ENCODE peak calls at places on chromosome 10, in ten cellular contexts. F is astrocyte of the spinal cord; P is AG04449; Q is CD8-positive, alpha-beta T cell; G is ecto neural progenitor cell; D is stimulated activated CD4-positive, alpha-beta T cell treated with anti-CD3 and anti-CD28 coated beads, Interleukin-4, amount 100 ng/mL, for 1 hour; V is cardiac muscle cell; Z is GM04503; N is effector memory CD4-positive, alpha-beta T cell; M is GM13977. S is an unnamed sample.

GRCh38 chr10:95319239-95319638 is 28.4 kb upstream of the PDLIM1 start:
- DNase-seq in F (no peak), P (no peak), Q (no peak), G (no peak), D (no peak), V (no peak), Z (peak), N (no peak), M (no peak), S (no peak)

GRCh38 chr10:117503170-117503885 is 39.2 kb upstream of the EMX2 start:
- DNase-seq in F (no peak), P (no peak), Q (no peak), G (no peak), D (no peak), V (peak), Z (peak), N (no peak), M (no peak), S (peak)

GRCh38 chr10:70607936-70608335 is 5.4 kb upstream of the PRF1 start:
- DNase-seq in F (no peak), P (no peak), Q (no peak), G (no peak), D (no peak), V (no peak), Z (no peak), N (no peak), M (no peak), S (no peak)

GRCh38 chr10:94403823-94404228 is 1.5 kb downstream of the TBC1D12 start:
- DNase-seq in F (no peak), P (no peak), Q (no peak), G (no peak), D (no peak), V (no peak), Z (no peak), N (no peak), M (no peak), S (no peak)

GRCh38 chr10:251982-252582 is 116.8 kb downstream of the ZMYND11 start:
- DNase-seq in F (no peak), P (no peak), Q (no peak), G (no peak), D (no peak), V (no peak), Z (no peak), N (no peak), M (no peak), S (no peak)

GRCh38 chr10:131846224-131847101 is 54.3 kb upstream of the PPP2R2D start:
- DNase-seq in F (no peak), P (no peak), Q (no peak), G (peak), D (no peak), V (no peak), Z (no peak), N (no peak), M (no peak), S (peak)

GRCh38 chr10:44105643-44106042 is 279.3 kb downstream of the CXCL12 start:
- DNase-seq in F (no peak), P (no peak), Q (no peak), G (no peak), D (no peak), V (no peak), Z (no peak), N (no peak), M (no peak), S (no peak)

GRCh38 chr10:43202224-43202656 is 64.0 kb downstream of the CSGALNACT2 start:
- DNase-seq in F (no peak), P (no peak), Q (peak), G (no peak), D (peak), V (peak), Z (no peak), N (no peak), M (peak), S (peak)

GRCh38 chr10:77746313-77746712 is 108.7 kb upstream of the KCNMA1 start:
- DNase-seq in F (peak), P (no peak), Q (no peak), G (no peak), D (no peak), V (peak), Z (no peak), N (no peak), M (no peak), S (no peak)

GRCh38 chr10:118971187-118971586 is 58.3 kb upstream of the NANOS1 start:
- DNase-seq in F (no peak), P (no peak), Q (no peak), G (peak), D (no peak), V (no peak), Z (no peak), N (no peak), M (no peak), S (no peak)

GRCh38 chr10:131979821-131980270 is 1.9 kb downstream of the BNIP3 start:
- DNase-seq in F (peak), P (no peak), Q (no peak), G (peak), D (no peak), V (peak), Z (no peak), N (no peak), M (no peak), S (no peak)

GRCh38 chr10:73586583-73586984 is 4.6 kb downstream of the USP54 start:
- DNase-seq in F (peak), P (peak), Q (no peak), G (no peak), D (no peak), V (peak), Z (peak), N (no peak), M (no peak), S (no peak)

GRCh38 chr10:24930427-24930826 is 22.0 kb downstream of the PRTFDC1 start:
- DNase-seq in F (no peak), P (no peak), Q (no peak), G (no peak), D (no peak), V (no peak), Z (no peak), N (no peak), M (no peak), S (no peak)

GRCh38 chr10:12634532-12634931 is 285.2 kb downstream of the CAMK1D start:
- DNase-seq in F (no peak), P (no peak), Q (no peak), G (no peak), D (no peak), V (no peak), Z (no peak), N (no peak), M (no peak), S (no peak)

GRCh38 chr10:131708225-131708624 is 192.6 kb upstream of the PPP2R2D start:
- DNase-seq in F (no peak), P (no peak), Q (no peak), G (peak), D (no peak), V (no peak), Z (no peak), N (no peak), M (no peak), S (no peak)

GRCh38 chr10:77355844-77356243 is 281.8 kb downstream of the KCNMA1 start:
- DNase-seq in F (peak), P (peak), Q (no peak), G (no peak), D (no peak), V (peak), Z (peak), N (no peak), M (no peak), S (no peak)

GRCh38 chr10:97656777-97657176 is 16.3 kb downstream of the PI4K2A start:
- DNase-seq in F (no peak), P (no peak), Q (no peak), G (no peak), D (no peak), V (no peak), Z (no peak), N (no peak), M (no peak), S (no peak)

GRCh38 chr10:124650263-124650662 is 93.9 kb downstream of the FAM53B start:
- DNase-seq in F (no peak), P (no peak), Q (peak), G (no peak), D (no peak), V (no peak), Z (no peak), N (no peak), M (no peak), S (no peak)

GRCh38 chr10:108014902-108015177 is 850.3 kb upstream of the SORCS1 start:
- DNase-seq in F (no peak), P (no peak), Q (no peak), G (no peak), D (no peak), V (no peak), Z (no peak), N (no peak), M (peak), S (no peak)

GRCh38 chr10:1048349-1048731 is 579 bp downstream of the IDI1 start:
- DNase-seq in F (no peak), P (no peak), Q (peak), G (no peak), D (no peak), V (no peak), Z (no peak), N (no peak), M (no peak), S (peak)

GRCh38 chr10:50271564-50272250 is 20.4 kb upstream of the ASAH2 start:
- DNase-seq in F (no peak), P (no peak), Q (no peak), G (no peak), D (no peak), V (no peak), Z (no peak), N (no peak), M (no peak), S (no peak)

GRCh38 chr10:122504551-122504950 is 43.2 kb downstream of the HTRA1 start:
- DNase-seq in F (peak), P (peak), Q (no peak), G (no peak), D (no peak), V (peak), Z (peak), N (no peak), M (no peak), S (peak)

GRCh38 chr10:36224431-36224985 is 582.4 kb upstream of the FZD8 start:
- DNase-seq in F (peak), P (no peak), Q (no peak), G (no peak), D (no peak), V (peak), Z (peak), N (no peak), M (no peak), S (no peak)

GRCh38 chr10:117740088-117740487 is 197.5 kb downstream of the EMX2 start:
- DNase-seq in F (no peak), P (no peak), Q (no peak), G (no peak), D (no peak), V (no peak), Z (no peak), N (no peak), M (no peak), S (no peak)

GRCh38 chr10:69972951-69973350 is 79.7 kb upstream of the MACROH2A2 start:
- DNase-seq in F (no peak), P (no peak), Q (no peak), G (no peak), D (no peak), V (no peak), Z (no peak), N (no peak), M (no peak), S (no peak)

GRCh38 chr10:123408660-123409059 is 254.5 kb downstream of the BUB3 start:
- DNase-seq in F (no peak), P (no peak), Q (no peak), G (no peak), D (no peak), V (no peak), Z (no peak), N (no peak), M (no peak), S (no peak)

GRCh38 chr10:71075066-71075758 is 137.2 kb upstream of the UNC5B start:
- DNase-seq in F (no peak), P (no peak), Q (no peak), G (peak), D (no peak), V (no peak), Z (no peak), N (no peak), M (no peak), S (peak)

GRCh38 chr10:43885842-43886241 is 237.2 kb upstream of the ZNF32 start:
- DNase-seq in F (no peak), P (no peak), Q (no peak), G (no peak), D (no peak), V (no peak), Z (no peak), N (no peak), M (no peak), S (no peak)

GRCh38 chr10:94983555-94983954 is 45.1 kb downstream of the CYP2C9 start:
- DNase-seq in F (no peak), P (no peak), Q (no peak), G (peak), D (no peak), V (no peak), Z (no peak), N (no peak), M (no peak), S (no peak)

GRCh38 chr10:124624875-124625274 is 119.3 kb downstream of the FAM53B start:
- DNase-seq in F (no peak), P (no peak), Q (no peak), G (no peak), D (no peak), V (no peak), Z (no peak), N (no peak), M (no peak), S (no peak)

GRCh38 chr10:114751856-114752255 is 69.7 kb upstream of the FHIP2A start:
- DNase-seq in F (peak), P (no peak), Q (no peak), G (no peak), D (no peak), V (no peak), Z (no peak), N (no peak), M (no peak), S (no peak)

S was measured in NCI-H345.